ENCODE peak calls at places on chromosomes 12 and 14, in five cellular contexts. One of them, this sample, is unnamed.

GRCh38 chr14:22791302-22791701 is 23.9 kb downstream of the SLC7A7 start:
- DNase-seq in GM12878: no peak
- DNase-seq in sigmoid colon: no peak
- DNase-seq in GM23338: no peak
- DNase-seq in endothelial cell of umbilical vein: no peak
- DNase-seq in this sample: peak; percentile 18

GRCh38 chr14:95296595-95297365 is 22.9 kb downstream of the CLMN start:
- DNase-seq in sigmoid colon: no peak
- DNase-seq in endothelial cell of umbilical vein: no peak
- DNase-seq in GM12878: no peak
- DNase-seq in GM23338: no peak
- DNase-seq in this sample: no peak

GRCh38 chr12:43131304-43131703 is 420.7 kb downstream of the ADAMTS20 start:
- DNase-seq in endothelial cell of umbilical vein: no peak
- DNase-seq in GM23338: peak; percentile 57
- DNase-seq in GM12878: no peak
- DNase-seq in sigmoid colon: no peak
- DNase-seq in this sample: no peak

GRCh38 chr14:75373616-75374015 is 54.2 kb upstream of the JDP2 start:
- DNase-seq in GM12878: no peak
- DNase-seq in endothelial cell of umbilical vein: no peak
- DNase-seq in GM23338: no peak
- DNase-seq in sigmoid colon: no peak
- DNase-seq in this sample: no peak

GRCh38 chr12:57576613-57577160 is 14.3 kb upstream of the PIP4K2C start:
- DNase-seq in sigmoid colon: no peak
- DNase-seq in GM12878: no peak
- DNase-seq in endothelial cell of umbilical vein: no peak
- DNase-seq in GM23338: no peak
- DNase-seq in this sample: no peak

GRCh38 chr12:24226745-24227350 is 277.4 kb upstream of the SOX5 start:
- DNase-seq in GM12878: no peak
- DNase-seq in sigmoid colon: no peak
- DNase-seq in GM23338: no peak
- DNase-seq in endothelial cell of umbilical vein: peak; percentile 95
- DNase-seq in this sample: no peak

GRCh38 chr14:86003998-86004397 is 474.1 kb downstream of the FLRT2 start:
- DNase-seq in sigmoid colon: no peak
- DNase-seq in GM23338: no peak
- DNase-seq in GM12878: no peak
- DNase-seq in endothelial cell of umbilical vein: no peak
- DNase-seq in this sample: no peak

GRCh38 chr12:123384318-123384993 is 524 bp downstream of the KMT5A start:
- DNase-seq in sigmoid colon: peak; percentile 69
- DNase-seq in GM23338: peak; percentile 34
- DNase-seq in endothelial cell of umbilical vein: peak; percentile 36
- DNase-seq in GM12878: no peak
- DNase-seq in this sample: no peak

GRCh38 chr12:46933947-46934346 is 108.2 kb upstream of the SLC38A4 start:
- DNase-seq in GM12878: no peak
- DNase-seq in endothelial cell of umbilical vein: peak; percentile 71
- DNase-seq in sigmoid colon: no peak
- DNase-seq in GM23338: peak; percentile 59
- DNase-seq in this sample: peak; percentile 56

GRCh38 chr14:71475916-71476315 is 456.3 kb upstream of the RGS6 start:
- DNase-seq in endothelial cell of umbilical vein: no peak
- DNase-seq in GM23338: no peak
- DNase-seq in GM12878: no peak
- DNase-seq in sigmoid colon: no peak
- DNase-seq in this sample: no peak

GRCh38 chr12:50579757-50580267 is 75.0 kb downstream of the DIP2B start:
- DNase-seq in GM12878: peak; percentile 40
- DNase-seq in GM23338: no peak
- DNase-seq in sigmoid colon: no peak
- DNase-seq in endothelial cell of umbilical vein: no peak
- DNase-seq in this sample: no peak

GRCh38 chr14:102508410-102508773 is 1.2 kb downstream of the ANKRD9 start:
- DNase-seq in GM23338: no peak
- DNase-seq in endothelial cell of umbilical vein: no peak
- DNase-seq in sigmoid colon: no peak
- DNase-seq in GM12878: no peak
- DNase-seq in this sample: no peak

GRCh38 chr14:76280221-76280620 is 95.7 kb upstream of the ESRRB start:
- DNase-seq in sigmoid colon: no peak
- DNase-seq in GM12878: no peak
- DNase-seq in endothelial cell of umbilical vein: no peak
- DNase-seq in GM23338: no peak
- DNase-seq in this sample: no peak

GRCh38 chr14:102590667-102591099 is 1.8 kb upstream of the RCOR1 start:
- DNase-seq in GM12878: no peak
- DNase-seq in GM23338: peak; percentile 84
- DNase-seq in endothelial cell of umbilical vein: peak; percentile 33
- DNase-seq in sigmoid colon: no peak
- DNase-seq in this sample: no peak

GRCh38 chr12:85029456-85029855 is 6.6 kb downstream of the TSPAN19 start:
- DNase-seq in GM12878: no peak
- DNase-seq in sigmoid colon: no peak
- DNase-seq in endothelial cell of umbilical vein: peak; percentile 30
- DNase-seq in GM23338: peak; percentile 70
- DNase-seq in this sample: no peak

GRCh38 chr12:45732936-45733335 is 3.4 kb downstream of the ARID2 start:
- DNase-seq in GM12878: no peak
- DNase-seq in endothelial cell of umbilical vein: peak; percentile 46
- DNase-seq in sigmoid colon: no peak
- DNase-seq in GM23338: no peak
- DNase-seq in this sample: no peak

GRCh38 chr14:104145826-104146642 is 7.6 kb downstream of the KIF26A start:
- DNase-seq in endothelial cell of umbilical vein: no peak
- DNase-seq in sigmoid colon: peak; percentile 47
- DNase-seq in GM12878: no peak
- DNase-seq in GM23338: no peak
- DNase-seq in this sample: no peak

GRCh38 chr14:72726444-72726843 is 167.5 kb downstream of the DPF3 start:
- DNase-seq in GM12878: no peak
- DNase-seq in GM23338: no peak
- DNase-seq in endothelial cell of umbilical vein: no peak
- DNase-seq in sigmoid colon: no peak
- DNase-seq in this sample: no peak

GRCh38 chr12:26823391-26823790 is 9.6 kb downstream of the ITPR2 start:
- DNase-seq in endothelial cell of umbilical vein: no peak
- DNase-seq in sigmoid colon: no peak
- DNase-seq in GM12878: no peak
- DNase-seq in GM23338: no peak
- DNase-seq in this sample: no peak

GRCh38 chr12:70052931-70053497 is 190.2 kb upstream of the CNOT2 start:
- DNase-seq in sigmoid colon: peak; percentile 76
- DNase-seq in GM23338: no peak
- DNase-seq in endothelial cell of umbilical vein: peak; percentile 63
- DNase-seq in GM12878: no peak
- DNase-seq in this sample: no peak

GRCh38 chr14:67710209-67710608 is 8.5 kb downstream of the RDH12 start:
- DNase-seq in GM23338: peak; percentile 67
- DNase-seq in sigmoid colon: no peak
- DNase-seq in GM12878: no peak
- DNase-seq in endothelial cell of umbilical vein: no peak
- DNase-seq in this sample: no peak

GRCh38 chr12:121711925-121712461 is 559 bp upstream of the TMEM120B start:
- DNase-seq in sigmoid colon: peak; percentile 72
- DNase-seq in GM12878: no peak
- DNase-seq in endothelial cell of umbilical vein: no peak
- DNase-seq in GM23338: peak; percentile 62
- DNase-seq in this sample: no peak

GRCh38 chr14:54935958-54936357 is 33.3 kb upstream of the GCH1 start:
- DNase-seq in endothelial cell of umbilical vein: no peak
- DNase-seq in GM12878: no peak
- DNase-seq in GM23338: no peak
- DNase-seq in sigmoid colon: no peak
- DNase-seq in this sample: no peak

GRCh38 chr12:5317556-5317955 is 114.4 kb upstream of the NTF3 start:
- DNase-seq in sigmoid colon: no peak
- DNase-seq in GM23338: no peak
- DNase-seq in GM12878: no peak
- DNase-seq in endothelial cell of umbilical vein: no peak
- DNase-seq in this sample: no peak

GRCh38 chr14:99603471-99603933 is 505 bp downstream of the CCDC85C start:
- DNase-seq in GM12878: no peak
- DNase-seq in sigmoid colon: no peak
- DNase-seq in endothelial cell of umbilical vein: peak; percentile 57
- DNase-seq in GM23338: peak; percentile 53
- DNase-seq in this sample: no peak

GRCh38 chr12:115828151-115828550 is 449.3 kb downstream of the MED13L start:
- DNase-seq in sigmoid colon: no peak
- DNase-seq in GM23338: no peak
- DNase-seq in endothelial cell of umbilical vein: no peak
- DNase-seq in GM12878: no peak
- DNase-seq in this sample: no peak

GRCh38 chr12:100359822-100360221 is 2.9 kb downstream of the SLC17A8 start:
- DNase-seq in GM12878: no peak
- DNase-seq in sigmoid colon: no peak
- DNase-seq in GM23338: no peak
- DNase-seq in endothelial cell of umbilical vein: no peak
- DNase-seq in this sample: no peak

GRCh38 chr12:76883826-76884225 is 5.0 kb upstream of the CSRP2 start:
- DNase-seq in sigmoid colon: no peak
- DNase-seq in GM23338: no peak
- DNase-seq in endothelial cell of umbilical vein: no peak
- DNase-seq in GM12878: no peak
- DNase-seq in this sample: no peak

GRCh38 chr12:91178139-91178561 is 4.5 kb downstream of the DCN start:
- DNase-seq in endothelial cell of umbilical vein: peak; percentile 51
- DNase-seq in GM23338: peak; percentile 43
- DNase-seq in GM12878: no peak
- DNase-seq in sigmoid colon: no peak
- DNase-seq in this sample: peak; percentile 1

GRCh38 chr12:101564912-101565311 is 29.9 kb upstream of the MYBPC1 start:
- DNase-seq in GM12878: no peak
- DNase-seq in endothelial cell of umbilical vein: no peak
- DNase-seq in sigmoid colon: no peak
- DNase-seq in GM23338: peak; percentile 51
- DNase-seq in this sample: no peak

GRCh38 chr12:50112456-50113218 is 601 bp downstream of the COX14 start:
- DNase-seq in GM23338: no peak
- DNase-seq in sigmoid colon: no peak
- DNase-seq in GM12878: no peak
- DNase-seq in endothelial cell of umbilical vein: no peak
- DNase-seq in this sample: no peak

GRCh38 chr12:110590806-110591326 is 7.7 kb upstream of the PPTC7 start:
- DNase-seq in endothelial cell of umbilical vein: no peak
- DNase-seq in sigmoid colon: no peak
- DNase-seq in GM12878: peak; percentile 79
- DNase-seq in GM23338: no peak
- DNase-seq in this sample: no peak
- H3K27ac ChIP-seq in endothelial cell of umbilical vein: no peak overlapping the region
- H3K27ac ChIP-seq in sigmoid colon: peak overlapping the region; percentile 46
- H3K27ac ChIP-seq in GM12878: peak overlapping the region; percentile 85
- H3K27ac ChIP-seq in GM23338: peak overlapping the region; percentile 8
- H3K27ac ChIP-seq in this sample: no peak overlapping the region

DNA sequence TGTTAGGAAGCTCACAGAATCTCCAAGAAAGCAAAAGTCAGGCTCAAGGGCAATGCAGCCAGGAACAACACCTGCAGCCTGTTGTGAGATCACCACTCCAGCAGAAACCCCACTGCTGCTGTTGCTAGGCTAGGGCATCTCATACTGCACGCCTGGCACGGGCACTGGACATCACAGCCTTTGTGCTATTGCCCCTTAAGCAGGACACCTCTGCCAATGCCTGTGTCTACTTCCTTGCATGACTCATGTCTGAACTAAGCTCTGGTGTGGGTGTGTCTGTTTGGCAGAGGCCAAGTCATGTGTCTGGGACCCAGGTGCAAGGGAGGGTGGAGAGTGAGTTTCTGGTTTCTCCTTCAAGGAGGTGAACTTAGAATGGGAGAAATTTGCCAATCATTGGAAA is 10.0 kb upstream of the DDX47 start:
- DNase-seq in sigmoid colon: peak; percentile 77
- DNase-seq in GM12878: no peak
- DNase-seq in GM23338: peak; percentile 29
- DNase-seq in endothelial cell of umbilical vein: peak; percentile 89
- DNase-seq in this sample: no peak
- TF ChIP-seq POLR2AphosphoS5 in sigmoid colon: no peak
- TF ChIP-seq POLR2AphosphoS5 in GM12878: no peak
- TF ChIP-seq POLR2AphosphoS5 in GM23338: no peak
- TF ChIP-seq POLR2AphosphoS5 in endothelial cell of umbilical vein: peak; percentile 62
- TF ChIP-seq POLR2AphosphoS5 in this sample: no peak

DNA sequence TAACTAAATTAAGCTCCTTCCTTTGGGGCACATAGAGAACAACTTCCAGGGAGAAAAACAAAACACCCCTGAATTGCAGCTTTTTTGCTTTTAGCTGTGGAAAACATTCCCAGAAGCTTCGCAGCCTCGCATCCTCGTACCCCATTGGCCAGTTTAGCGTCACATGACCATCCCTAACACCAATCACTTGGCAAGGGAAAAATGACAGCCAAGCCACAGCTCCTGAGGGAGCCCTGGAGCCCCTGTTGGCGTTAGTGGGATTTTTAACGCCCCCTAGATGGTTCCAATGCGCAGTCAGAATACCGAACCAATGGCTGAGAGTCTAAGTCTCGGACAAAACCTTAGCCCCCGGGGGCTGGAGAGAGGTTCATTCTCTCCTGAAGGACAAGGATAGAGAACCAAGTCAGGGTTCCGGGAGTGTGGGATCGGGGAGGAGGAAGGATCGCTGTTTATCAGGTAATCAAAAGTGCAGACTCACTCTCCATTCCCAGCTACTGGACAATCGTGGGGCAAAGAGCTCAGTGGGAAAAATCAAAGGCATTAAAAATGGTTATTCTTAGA is 135.6 kb upstream of the HIF1A start:
- DNase-seq in GM23338: peak; percentile 42
- DNase-seq in sigmoid colon: no peak
- DNase-seq in endothelial cell of umbilical vein: no peak
- DNase-seq in GM12878: no peak
- DNase-seq in this sample: no peak
- H3K4me1 ChIP-seq in GM23338: peaks cover 16% of the 10 kb centered on the region
- H3K4me1 ChIP-seq in sigmoid colon: peaks cover 24% of the 10 kb centered on the region
- H3K4me1 ChIP-seq in endothelial cell of umbilical vein: peaks cover 43% of the 10 kb centered on the region
- H3K4me1 ChIP-seq in GM12878: peaks cover 8% of the 10 kb centered on the region
- H3K4me1 ChIP-seq in this sample: peaks cover 20% of the 10 kb centered on the region

DNA sequence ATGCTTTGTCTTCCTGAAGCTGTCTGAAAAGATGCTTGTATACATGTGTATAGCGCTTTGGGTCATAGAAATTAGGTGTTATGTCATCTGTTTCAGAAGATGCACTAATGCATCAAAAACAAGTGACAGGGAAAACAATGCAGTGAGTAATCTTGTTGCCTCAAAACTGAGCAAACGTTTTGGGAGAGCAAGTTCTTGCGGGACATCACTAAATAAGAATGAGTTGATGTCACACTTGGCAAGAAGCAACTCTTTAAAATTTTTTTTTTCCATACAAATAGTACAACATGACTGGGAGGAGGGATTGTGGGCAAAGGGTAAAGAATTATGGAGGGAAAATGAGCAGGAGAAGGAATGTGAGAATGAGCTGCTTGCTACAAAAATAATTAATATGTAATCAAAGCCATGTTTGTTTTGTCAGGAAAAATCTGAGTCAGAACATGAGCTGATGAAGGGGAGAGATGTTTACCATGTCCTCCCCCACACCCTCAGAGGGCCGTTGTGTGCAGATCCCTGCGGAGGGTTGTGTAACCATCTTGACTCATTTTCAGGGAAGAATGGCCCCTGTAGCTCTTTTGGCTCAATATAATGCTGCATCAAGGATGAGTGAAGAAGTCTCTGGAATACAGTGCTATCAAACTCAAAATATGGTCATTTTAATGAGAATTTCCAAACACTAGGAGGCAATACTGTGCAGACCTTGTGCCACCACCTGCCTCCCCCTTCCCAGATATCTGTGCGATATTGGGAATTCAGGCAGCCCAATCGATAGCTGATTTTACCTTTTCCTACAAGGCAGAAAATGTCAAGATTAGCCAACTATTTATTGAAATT is 41.4 kb downstream of the BORCS5 start:
- DNase-seq in GM23338: no peak
- DNase-seq in endothelial cell of umbilical vein: peak; percentile 75
- DNase-seq in sigmoid colon: peak; percentile 88
- DNase-seq in GM12878: no peak
- DNase-seq in this sample: peak; percentile 87
- H3K27ac ChIP-seq in GM23338: peak overlapping the region; percentile 46
- H3K27ac ChIP-seq in endothelial cell of umbilical vein: peak overlapping the region; percentile 50
- H3K27ac ChIP-seq in sigmoid colon: peak overlapping the region; percentile 67
- H3K27ac ChIP-seq in GM12878: no peak overlapping the region
- H3K27ac ChIP-seq in this sample: no peak overlapping the region

This sample was measured in Panc1.